ENCODE peak calls at places on chromosomes 7 and 10, in six cellular contexts. G is GM23338, Q is PC-3, F is HCT116, Z is neural progenitor cell, Y is OCI-LY7. P is an unnamed sample.

GRCh38 chr7:18894155-18894554 is 223.3 kb downstream of the TWIST1 start:
- DNase-seq in G (peak), Q (no peak), F (no peak), Z (no peak), Y (no peak), P (no peak)

GRCh38 chr10:70769121-70769520 is 16.1 kb downstream of the TBATA start:
- DNase-seq in G (no peak), Q (no peak), F (no peak), Z (no peak), Y (no peak), P (no peak)

GRCh38 chr7:74625446-74625845 is 32.1 kb upstream of the GTF2I start:
- DNase-seq in G (no peak), Q (peak), F (no peak), Z (no peak), Y (peak), P (peak)

GRCh38 chr10:28533571-28534304 is 820 bp downstream of the WAC start:
- DNase-seq in G (peak), Q (peak), F (no peak), Z (peak), Y (peak), P (peak)

GRCh38 chr10:59505931-59506330 is 143.6 kb upstream of the FAM13C start:
- DNase-seq in G (no peak), Q (no peak), F (no peak), Z (no peak), Y (no peak), P (no peak)

GRCh38 chr7:120089968-120090367 is 183.0 kb upstream of the KCND2 start:
- DNase-seq in G (peak), Q (peak), F (peak), Z (no peak), Y (no peak), P (no peak)

GRCh38 chr10:11880169-11881027 is 57.2 kb downstream of the PROSER2 start:
- DNase-seq in G (peak), Q (no peak), F (no peak), Z (no peak), Y (no peak), P (no peak)

GRCh38 chr10:63424576-63424975 is 41.2 kb downstream of the JMJD1C start:
- DNase-seq in G (no peak), Q (no peak), F (no peak), Z (no peak), Y (no peak), P (no peak)

GRCh38 chr10:84401838-84402611 is 73.6 kb downstream of the CCSER2 start:
- DNase-seq in G (peak), Q (no peak), F (no peak), Z (no peak), Y (no peak), P (no peak)

GRCh38 chr10:97612386-97612785 is 20.9 kb downstream of the MORN4 start:
- DNase-seq in G (peak), Q (peak), F (peak), Z (peak), Y (peak), P (peak)

GRCh38 chr7:11120675-11121220 is 147.1 kb downstream of the PHF14 start:
- DNase-seq in G (no peak), Q (no peak), F (no peak), Z (no peak), Y (no peak), P (no peak)

GRCh38 chr7:17233643-17234397 is 64.6 kb upstream of the AHR start:
- DNase-seq in G (no peak), Q (peak), F (no peak), Z (no peak), Y (no peak), P (no peak)

GRCh38 chr7:107167483-107168232 is 1.1 kb upstream of the HBP1 start:
- DNase-seq in G (peak), Q (peak), F (peak), Z (peak), Y (peak), P (peak)

DNA sequence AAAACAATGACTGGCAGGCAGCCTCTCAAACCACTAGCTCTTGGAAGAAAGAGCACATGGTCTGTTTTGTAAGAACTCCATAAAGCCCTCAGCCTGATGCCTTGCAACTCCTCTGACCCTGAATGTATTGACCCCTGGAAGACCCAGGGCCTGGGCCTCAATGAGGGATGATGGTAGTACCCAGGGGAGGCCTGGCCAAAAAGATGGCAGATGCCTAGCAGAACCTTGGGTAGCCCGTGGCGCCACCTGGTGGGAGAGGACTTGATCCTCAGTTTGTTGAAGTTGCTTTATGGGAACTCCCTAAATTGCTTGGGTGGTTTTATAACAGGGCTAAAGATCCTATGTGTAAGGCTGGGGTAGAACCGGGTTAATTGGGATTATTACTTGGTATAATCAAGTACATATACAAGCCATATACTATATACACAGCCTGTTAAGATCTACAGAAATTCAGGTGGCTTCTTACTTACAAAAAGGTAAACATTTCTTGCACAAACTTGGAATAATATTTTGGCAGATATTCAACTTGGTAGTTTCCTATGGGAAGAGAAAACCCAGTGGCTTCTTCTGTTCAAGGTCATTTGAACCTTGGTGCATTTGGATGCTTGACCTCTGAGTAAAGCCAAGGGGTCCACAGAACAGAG is 95.8 kb upstream of the CACUL1 start:
- DNase-seq in G (peak), Q (peak), F (peak), Z (peak), Y (peak), P (peak)
- TF ChIP-seq EZH2phosphoT487 in G (no peak), Q (no peak), F (no peak), Z (no peak), Y (no peak), P (no peak)

DNA sequence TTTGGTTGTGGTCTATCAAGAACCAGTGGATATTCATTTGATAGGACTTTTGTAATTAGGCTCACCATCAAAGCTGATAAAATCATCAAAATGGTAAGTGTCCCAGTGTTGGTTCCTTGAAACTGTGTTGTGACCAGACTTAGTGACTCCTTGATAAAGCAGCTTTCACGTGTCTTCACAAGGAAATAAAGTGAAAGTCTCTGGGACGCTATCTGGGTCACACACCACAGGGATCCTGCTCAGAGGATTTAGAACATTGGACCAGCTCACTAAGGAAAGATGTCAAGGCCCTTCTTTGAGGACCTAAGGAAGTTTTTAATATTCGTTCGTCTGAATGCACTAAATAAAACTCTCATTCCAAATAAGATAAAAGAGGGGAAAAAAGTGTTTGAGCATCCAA is 193.1 kb downstream of the RNLS start:
- DNase-seq in G (no peak), Q (no peak), F (no peak), Z (no peak), Y (no peak), P (no peak)
- H3K4me2 ChIP-seq in G (no peak), Q (no peak), F (no peak), Z (no peak), Y (peak), P (no peak)

GRCh38 chr10:43340619-43341018 is 30.8 kb upstream of the FXYD4 start:
- DNase-seq in G (no peak), Q (peak), F (peak), Z (no peak), Y (no peak), P (peak)

GRCh38 chr10:43339136-43339535 is 32.3 kb upstream of the FXYD4 start:
- DNase-seq in G (no peak), Q (no peak), F (no peak), Z (no peak), Y (no peak), P (no peak)

GRCh38 chr10:43338117-43338516 is 33.3 kb upstream of the FXYD4 start:
- DNase-seq in G (peak), Q (no peak), F (no peak), Z (no peak), Y (no peak), P (no peak)

GRCh38 chr10:43341450-43341849 is 30.0 kb upstream of the FXYD4 start:
- DNase-seq in G (no peak), Q (no peak), F (no peak), Z (no peak), Y (no peak), P (no peak)

DNA sequence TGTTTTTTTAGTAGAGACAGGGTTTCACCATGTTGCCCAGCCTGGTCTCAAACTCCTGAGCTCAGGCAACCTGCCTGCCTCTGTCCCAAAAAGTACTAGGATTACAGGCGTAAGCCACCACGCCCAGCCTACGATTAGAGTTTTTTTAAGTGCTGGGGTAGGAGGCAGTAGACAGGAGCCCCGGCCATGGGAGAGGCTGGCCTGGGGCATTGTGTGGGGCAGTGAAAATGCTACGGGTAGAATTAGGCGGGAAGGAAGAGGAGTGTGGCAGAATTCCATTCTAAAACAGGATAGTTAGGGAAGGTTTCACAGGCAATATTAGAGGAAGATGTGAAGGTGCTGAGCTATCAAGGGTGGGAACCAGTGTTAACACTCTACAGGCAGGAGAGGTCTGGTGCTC is 31.3 kb upstream of the FXYD4 start:
- DNase-seq in G (no peak), Q (no peak), F (no peak), Z (no peak), Y (no peak), P (no peak)
- TF ChIP-seq EZH2phosphoT487 in G (no peak), Q (no peak), F (no peak), Z (no peak), Y (no peak), P (no peak)

GRCh38 chr7:105389090-105389650 is 449 bp upstream of the SRPK2 start:
- DNase-seq in G (peak), Q (peak), F (peak), Z (peak), Y (peak), P (peak)

GRCh38 chr7:105388373-105389089 is at the start of gene SRPK2:
- DNase-seq in G (peak), Q (peak), F (no peak), Z (peak), Y (peak), P (peak)

GRCh38 chr7:105391429-105391828 is 2.7 kb upstream of the SRPK2 start:
- DNase-seq in G (no peak), Q (no peak), F (no peak), Z (no peak), Y (no peak), P (no peak)

GRCh38 chr7:105389889-105390288 is 1.2 kb upstream of the SRPK2 start:
- DNase-seq in G (no peak), Q (no peak), F (no peak), Z (no peak), Y (no peak), P (no peak)

GRCh38 chr7:105387621-105388372 is 924 bp downstream of the SRPK2 start:
- DNase-seq in G (peak), Q (peak), F (no peak), Z (peak), Y (peak), P (peak)
- H3K4me2 ChIP-seq in G (peak), Q (peak), F (peak), Z (peak), Y (peak), P (peak)

GRCh38 chr10:106436123-106436740 is 728.3 kb downstream of the SORCS1 start:
- DNase-seq in G (no peak), Q (peak), F (no peak), Z (no peak), Y (no peak), P (no peak)
- TF ChIP-seq EZH2phosphoT487 in G (no peak), Q (no peak), F (no peak), Z (no peak), Y (no peak), P (no peak)

GRCh38 chr7:72101444-72101843 is 310.7 kb downstream of the CALN1 start:
- DNase-seq in G (no peak), Q (no peak), F (no peak), Z (no peak), Y (no peak), P (no peak)

GRCh38 chr7:72099784-72100183 is 312.4 kb downstream of the CALN1 start:
- DNase-seq in G (no peak), Q (no peak), F (no peak), Z (no peak), Y (no peak), P (no peak)

DNA sequence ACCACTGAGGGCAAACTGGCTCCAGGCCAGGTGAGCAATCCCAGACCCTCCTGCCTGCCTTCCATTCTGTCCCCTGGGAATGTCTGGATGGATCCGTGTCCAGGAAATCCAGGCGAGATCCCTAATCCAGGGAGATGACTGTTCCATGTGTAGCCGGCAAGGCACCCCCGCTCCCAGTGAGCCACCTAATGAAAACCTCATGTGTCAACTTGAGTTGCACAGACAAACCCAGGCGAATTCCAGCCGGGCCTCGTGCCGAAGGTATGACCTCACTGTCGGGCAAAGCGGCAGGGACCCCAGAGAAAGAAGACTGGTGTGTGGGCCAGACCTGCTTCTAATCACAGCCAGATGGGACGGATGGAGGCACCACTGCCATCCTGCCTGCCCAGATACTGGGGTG is 313.3 kb downstream of the CALN1 start:
- DNase-seq in G (no peak), Q (no peak), F (no peak), Z (no peak), Y (no peak), P (peak)
- H3K4me2 ChIP-seq in G (no peak), Q (no peak), F (no peak), Z (no peak), Y (no peak), P (peak)

GRCh38 chr10:47023237-47024045 is 112.2 kb downstream of the PTPN20 start:
- DNase-seq in G (no peak), Q (no peak), F (no peak), Z (no peak), Y (no peak), P (no peak)

GRCh38 chr10:47024046-47024322 is 112.8 kb downstream of the PTPN20 start:
- DNase-seq in G (no peak), Q (no peak), F (no peak), Z (no peak), Y (no peak), P (no peak)

GRCh38 chr10:47020491-47020890 is 109.3 kb downstream of the PTPN20 start:
- DNase-seq in G (no peak), Q (no peak), F (no peak), Z (no peak), Y (no peak), P (no peak)

GRCh38 chr10:47021850-47022249 is 110.6 kb downstream of the PTPN20 start:
- DNase-seq in G (no peak), Q (no peak), F (no peak), Z (no peak), Y (no peak), P (no peak)

GRCh38 chr10:47022311-47023131 is 111.3 kb downstream of the PTPN20 start:
- DNase-seq in G (no peak), Q (no peak), F (no peak), Z (no peak), Y (no peak), P (no peak)
- TF ChIP-seq EZH2phosphoT487 in G (no peak), Q (no peak), F (no peak), Z (no peak), Y (no peak), P (no peak)

GRCh38 chr10:16673443-16673842 is 143.8 kb downstream of the RSU1 start:
- DNase-seq in G (no peak), Q (no peak), F (no peak), Z (no peak), Y (no peak), P (no peak)
- H3K4me2 ChIP-seq in G (no peak), Q (no peak), F (no peak), Z (no peak), Y (no peak), P (no peak)

GRCh38 chr7:47034180-47034579 is 547.7 kb downstream of the TNS3 start:
- DNase-seq in G (no peak), Q (no peak), F (no peak), Z (no peak), Y (no peak), P (no peak)
- TF ChIP-seq EZH2phosphoT487 in G (no peak), Q (no peak), F (no peak), Z (no peak), Y (no peak), P (no peak)

P was measured in hepatocyte.